ENCODE peak calls at places on chromosomes 3 and 15, in eight cellular contexts. One of them, this sample, is unnamed. For H3K36me3, the result is how much of the 10 kb centered on the place peaks cover.

GRCh38 chr15:88487796-88488523 is 20.5 kb downstream of the MRPS11 start:
- DNase-seq in GM23248: peak
- DNase-seq in PC-3: no peak
- DNase-seq in mesenchymal stem cell: no peak
- DNase-seq in SK-N-SH: no peak
- DNase-seq in colonic mucosa: no peak
- DNase-seq in neural progenitor cell: peak
- DNase-seq in fibroblast of lung: no peak
- DNase-seq in this sample: no peak

GRCh38 chr15:66253643-66254363 is at the start of gene MEGF11:
- DNase-seq in GM23248: peak
- DNase-seq in PC-3: peak
- DNase-seq in mesenchymal stem cell: peak
- DNase-seq in SK-N-SH: peak
- DNase-seq in colonic mucosa: peak
- DNase-seq in neural progenitor cell: peak
- DNase-seq in fibroblast of lung: peak
- DNase-seq in this sample: no peak

GRCh38 chr15:49847937-49848823 is 227.3 kb downstream of the DTWD1 start:
- DNase-seq in GM23248: peak
- DNase-seq in PC-3: peak
- DNase-seq in mesenchymal stem cell: peak
- DNase-seq in SK-N-SH: no peak
- DNase-seq in colonic mucosa: no peak
- DNase-seq in neural progenitor cell: no peak
- DNase-seq in fibroblast of lung: peak
- DNase-seq in this sample: no peak

GRCh38 chr3:156682491-156682890 is 8.1 kb downstream of the TIPARP start:
- DNase-seq in GM23248: peak
- DNase-seq in PC-3: no peak
- DNase-seq in mesenchymal stem cell: peak
- DNase-seq in SK-N-SH: no peak
- DNase-seq in colonic mucosa: no peak
- DNase-seq in neural progenitor cell: no peak
- DNase-seq in fibroblast of lung: peak
- DNase-seq in this sample: no peak

GRCh38 chr15:23395832-23396231 is 41.3 kb downstream of the GOLGA8S start:
- DNase-seq in GM23248: no peak
- DNase-seq in PC-3: no peak
- DNase-seq in mesenchymal stem cell: no peak
- DNase-seq in SK-N-SH: no peak
- DNase-seq in colonic mucosa: no peak
- DNase-seq in neural progenitor cell: no peak
- DNase-seq in fibroblast of lung: no peak
- DNase-seq in this sample: no peak

GRCh38 chr15:70167155-70167554 is 69.4 kb upstream of the TLE3 start:
- DNase-seq in GM23248: no peak
- DNase-seq in PC-3: no peak
- DNase-seq in mesenchymal stem cell: no peak
- DNase-seq in SK-N-SH: no peak
- DNase-seq in colonic mucosa: no peak
- DNase-seq in neural progenitor cell: no peak
- DNase-seq in fibroblast of lung: no peak
- DNase-seq in this sample: no peak

GRCh38 chr3:133742351-133743091 is 3.7 kb upstream of the TF start:
- DNase-seq in GM23248: peak
- DNase-seq in PC-3: peak
- DNase-seq in mesenchymal stem cell: no peak
- DNase-seq in SK-N-SH: no peak
- DNase-seq in colonic mucosa: no peak
- DNase-seq in neural progenitor cell: no peak
- DNase-seq in fibroblast of lung: peak
- DNase-seq in this sample: no peak

GRCh38 chr15:56817690-56818089 is 84.4 kb upstream of the ZNF280D start:
- DNase-seq in GM23248: no peak
- DNase-seq in PC-3: no peak
- DNase-seq in mesenchymal stem cell: no peak
- DNase-seq in SK-N-SH: no peak
- DNase-seq in colonic mucosa: no peak
- DNase-seq in neural progenitor cell: no peak
- DNase-seq in fibroblast of lung: no peak
- DNase-seq in this sample: no peak

GRCh38 chr3:139260793-139261736 is 82.8 kb upstream of the MRPS22 start:
- DNase-seq in GM23248: no peak
- DNase-seq in PC-3: no peak
- DNase-seq in mesenchymal stem cell: no peak
- DNase-seq in SK-N-SH: no peak
- DNase-seq in colonic mucosa: no peak
- DNase-seq in neural progenitor cell: no peak
- DNase-seq in fibroblast of lung: no peak
- DNase-seq in this sample: no peak

GRCh38 chr15:87734571-87735373 is 521.8 kb downstream of the NTRK3 start:
- DNase-seq in GM23248: no peak
- DNase-seq in PC-3: no peak
- DNase-seq in mesenchymal stem cell: no peak
- DNase-seq in SK-N-SH: no peak
- DNase-seq in colonic mucosa: no peak
- DNase-seq in neural progenitor cell: no peak
- DNase-seq in fibroblast of lung: no peak
- DNase-seq in this sample: no peak

GRCh38 chr15:101351736-101352135 is 56.7 kb upstream of the SNRPA1 start:
- DNase-seq in GM23248: no peak
- DNase-seq in PC-3: no peak
- DNase-seq in mesenchymal stem cell: no peak
- DNase-seq in SK-N-SH: no peak
- DNase-seq in colonic mucosa: no peak
- DNase-seq in neural progenitor cell: no peak
- DNase-seq in fibroblast of lung: no peak
- DNase-seq in this sample: no peak

GRCh38 chr3:111895079-111895478 is 36.0 kb downstream of the PHLDB2 start:
- DNase-seq in GM23248: peak
- DNase-seq in PC-3: peak
- DNase-seq in mesenchymal stem cell: peak
- DNase-seq in SK-N-SH: peak
- DNase-seq in colonic mucosa: no peak
- DNase-seq in neural progenitor cell: peak
- DNase-seq in fibroblast of lung: peak
- DNase-seq in this sample: no peak

GRCh38 chr3:119497824-119498187 is 541 bp upstream of the TIMMDC1 start:
- DNase-seq in GM23248: peak
- DNase-seq in PC-3: peak
- DNase-seq in mesenchymal stem cell: peak
- DNase-seq in SK-N-SH: no peak
- DNase-seq in colonic mucosa: peak
- DNase-seq in neural progenitor cell: peak
- DNase-seq in fibroblast of lung: peak
- DNase-seq in this sample: no peak
- H3K36me3 ChIP-seq in GM23248: under half
- H3K36me3 ChIP-seq in PC-3: under half
- H3K36me3 ChIP-seq in mesenchymal stem cell: under half
- H3K36me3 ChIP-seq in SK-N-SH: under half
- H3K36me3 ChIP-seq in colonic mucosa: under half
- H3K36me3 ChIP-seq in neural progenitor cell: under half
- H3K36me3 ChIP-seq in fibroblast of lung: under half
- H3K36me3 ChIP-seq in this sample: under half

GRCh38 chr3:13078158-13078905 is 5.1 kb upstream of the IQSEC1 start:
- DNase-seq in GM23248: no peak
- DNase-seq in PC-3: no peak
- DNase-seq in mesenchymal stem cell: no peak
- DNase-seq in SK-N-SH: peak
- DNase-seq in colonic mucosa: no peak
- DNase-seq in neural progenitor cell: no peak
- DNase-seq in fibroblast of lung: no peak
- DNase-seq in this sample: no peak
- H3K9ac ChIP-seq in GM23248: no peak
- H3K9ac ChIP-seq in PC-3: no peak
- H3K9ac ChIP-seq in mesenchymal stem cell: no peak
- H3K9ac ChIP-seq in SK-N-SH: no peak
- H3K9ac ChIP-seq in colonic mucosa: no peak
- H3K9ac ChIP-seq in neural progenitor cell: no peak
- H3K9ac ChIP-seq in fibroblast of lung: no peak
- H3K9ac ChIP-seq in this sample: no peak

GRCh38 chr3:23288715-23289114 is 85.6 kb downstream of the UBE2E2 start:
- DNase-seq in GM23248: no peak
- DNase-seq in PC-3: no peak
- DNase-seq in mesenchymal stem cell: no peak
- DNase-seq in SK-N-SH: no peak
- DNase-seq in colonic mucosa: no peak
- DNase-seq in neural progenitor cell: no peak
- DNase-seq in fibroblast of lung: no peak
- DNase-seq in this sample: no peak
- H3K27ac ChIP-seq in GM23248: no peak
- H3K27ac ChIP-seq in PC-3: no peak
- H3K27ac ChIP-seq in mesenchymal stem cell: no peak
- H3K27ac ChIP-seq in SK-N-SH: no peak
- H3K27ac ChIP-seq in colonic mucosa: no peak
- H3K27ac ChIP-seq in neural progenitor cell: no peak
- H3K27ac ChIP-seq in fibroblast of lung: no peak
- H3K27ac ChIP-seq in this sample: no peak

GRCh38 chr3:52233108-52233591 is 5.8 kb downstream of the TWF2 start:
- DNase-seq in GM23248: no peak
- DNase-seq in PC-3: no peak
- DNase-seq in mesenchymal stem cell: no peak
- DNase-seq in SK-N-SH: no peak
- DNase-seq in colonic mucosa: no peak
- DNase-seq in neural progenitor cell: no peak
- DNase-seq in fibroblast of lung: no peak
- DNase-seq in this sample: no peak
- H3K36me3 ChIP-seq in GM23248: under half
- H3K36me3 ChIP-seq in PC-3: under half
- H3K36me3 ChIP-seq in mesenchymal stem cell: half or more
- H3K36me3 ChIP-seq in SK-N-SH: under half
- H3K36me3 ChIP-seq in colonic mucosa: under half
- H3K36me3 ChIP-seq in neural progenitor cell: under half
- H3K36me3 ChIP-seq in fibroblast of lung: under half
- H3K36me3 ChIP-seq in this sample: under half

GRCh38 chr15:33098082-33099058 is 96.1 kb downstream of the FMN1 start:
- DNase-seq in GM23248: peak
- DNase-seq in PC-3: peak
- DNase-seq in mesenchymal stem cell: peak
- DNase-seq in SK-N-SH: no peak
- DNase-seq in colonic mucosa: no peak
- DNase-seq in neural progenitor cell: no peak
- DNase-seq in fibroblast of lung: peak
- DNase-seq in this sample: no peak
- H3K9ac ChIP-seq in GM23248: no peak
- H3K9ac ChIP-seq in PC-3: peak
- H3K9ac ChIP-seq in mesenchymal stem cell: peak
- H3K9ac ChIP-seq in SK-N-SH: peak
- H3K9ac ChIP-seq in colonic mucosa: no peak
- H3K9ac ChIP-seq in neural progenitor cell: no peak
- H3K9ac ChIP-seq in fibroblast of lung: no peak
- H3K9ac ChIP-seq in this sample: no peak

GRCh38 chr3:188520466-188520865 is 366.5 kb downstream of the LPP start:
- DNase-seq in GM23248: no peak
- DNase-seq in PC-3: no peak
- DNase-seq in mesenchymal stem cell: no peak
- DNase-seq in SK-N-SH: no peak
- DNase-seq in colonic mucosa: no peak
- DNase-seq in neural progenitor cell: no peak
- DNase-seq in fibroblast of lung: peak
- DNase-seq in this sample: no peak
- H3K27ac ChIP-seq in GM23248: no peak
- H3K27ac ChIP-seq in PC-3: no peak
- H3K27ac ChIP-seq in mesenchymal stem cell: no peak
- H3K27ac ChIP-seq in SK-N-SH: peak
- H3K27ac ChIP-seq in colonic mucosa: no peak
- H3K27ac ChIP-seq in neural progenitor cell: no peak
- H3K27ac ChIP-seq in fibroblast of lung: no peak
- H3K27ac ChIP-seq in this sample: no peak

GRCh38 chr3:143601738-143602480 is 246.4 kb downstream of the SLC9A9 start:
- DNase-seq in GM23248: no peak
- DNase-seq in PC-3: peak
- DNase-seq in mesenchymal stem cell: peak
- DNase-seq in SK-N-SH: no peak
- DNase-seq in colonic mucosa: no peak
- DNase-seq in neural progenitor cell: no peak
- DNase-seq in fibroblast of lung: peak
- DNase-seq in this sample: no peak
- H3K36me3 ChIP-seq in GM23248: under half
- H3K36me3 ChIP-seq in PC-3: under half
- H3K36me3 ChIP-seq in mesenchymal stem cell: under half
- H3K36me3 ChIP-seq in SK-N-SH: under half
- H3K36me3 ChIP-seq in colonic mucosa: under half
- H3K36me3 ChIP-seq in neural progenitor cell: under half
- H3K36me3 ChIP-seq in fibroblast of lung: under half
- H3K36me3 ChIP-seq in this sample: under half

GRCh38 chr3:187276397-187277128 is 15.0 kb downstream of the MASP1 start:
- DNase-seq in GM23248: no peak
- DNase-seq in PC-3: no peak
- DNase-seq in mesenchymal stem cell: no peak
- DNase-seq in SK-N-SH: no peak
- DNase-seq in colonic mucosa: no peak
- DNase-seq in neural progenitor cell: no peak
- DNase-seq in fibroblast of lung: no peak
- DNase-seq in this sample: no peak

GRCh38 chr3:187277129-187277462 is 14.4 kb downstream of the MASP1 start:
- DNase-seq in GM23248: no peak
- DNase-seq in PC-3: no peak
- DNase-seq in mesenchymal stem cell: no peak
- DNase-seq in SK-N-SH: no peak
- DNase-seq in colonic mucosa: no peak
- DNase-seq in neural progenitor cell: no peak
- DNase-seq in fibroblast of lung: no peak
- DNase-seq in this sample: no peak

GRCh38 chr3:187274315-187274976 is 17.1 kb downstream of the MASP1 start:
- DNase-seq in GM23248: no peak
- DNase-seq in PC-3: no peak
- DNase-seq in mesenchymal stem cell: no peak
- DNase-seq in SK-N-SH: no peak
- DNase-seq in colonic mucosa: no peak
- DNase-seq in neural progenitor cell: no peak
- DNase-seq in fibroblast of lung: no peak
- DNase-seq in this sample: no peak

GRCh38 chr3:187271582-187271981 is 20.0 kb downstream of the MASP1 start:
- DNase-seq in GM23248: no peak
- DNase-seq in PC-3: no peak
- DNase-seq in mesenchymal stem cell: no peak
- DNase-seq in SK-N-SH: no peak
- DNase-seq in colonic mucosa: no peak
- DNase-seq in neural progenitor cell: no peak
- DNase-seq in fibroblast of lung: no peak
- DNase-seq in this sample: no peak

GRCh38 chr3:187274977-187275338 is 16.6 kb downstream of the MASP1 start:
- DNase-seq in GM23248: no peak
- DNase-seq in PC-3: peak
- DNase-seq in mesenchymal stem cell: no peak
- DNase-seq in SK-N-SH: no peak
- DNase-seq in colonic mucosa: no peak
- DNase-seq in neural progenitor cell: peak
- DNase-seq in fibroblast of lung: no peak
- DNase-seq in this sample: no peak
- H3K9ac ChIP-seq in GM23248: no peak
- H3K9ac ChIP-seq in PC-3: no peak
- H3K9ac ChIP-seq in mesenchymal stem cell: no peak
- H3K9ac ChIP-seq in SK-N-SH: no peak
- H3K9ac ChIP-seq in colonic mucosa: no peak
- H3K9ac ChIP-seq in neural progenitor cell: no peak
- H3K9ac ChIP-seq in fibroblast of lung: no peak
- H3K9ac ChIP-seq in this sample: no peak

This sample was measured in kidney.